ENCODE peak calls at places on chromosomes 6 and 20, in six cellular contexts. T, Y, W, A, E and K are unnamed samples.

GRCh38 chr20:53736757-53737403 is 143.2 kb upstream of the ZNF217 start:
- DNase-seq in Y (no peak), A (no peak), E (peak; percentile 79), T (no peak), W (no peak), K (peak; percentile 30)

GRCh38 chr6:73240730-73241129 is 15.4 kb upstream of the KHDC1L start:
- DNase-seq in Y (no peak), T (no peak), W (no peak), E (no peak), A (no peak), K (no peak)

GRCh38 chr6:166307082-166307980 is 861 bp downstream of the PRR18 start:
- DNase-seq in A (no peak), W (no peak), E (no peak), Y (no peak), T (peak; percentile 84), K (peak; percentile 55)

GRCh38 chr6:130965657-130966056 is 97.4 kb downstream of the EPB41L2 start:
- DNase-seq in E (no peak), T (no peak), Y (no peak), W (no peak), A (no peak), K (no peak)

GRCh38 chr6:41053056-41053455 is at the start of gene APOBEC2:
- DNase-seq in T (no peak), E (no peak), W (no peak), Y (no peak), A (no peak), K (no peak)

GRCh38 chr6:82144852-82145332 is 102.7 kb downstream of the IBTK start:
- DNase-seq in W (peak; percentile 4), E (no peak), Y (peak; percentile 56), A (no peak), T (no peak), K (no peak)

GRCh38 chr6:44563397-44563796 is 175.9 kb downstream of the CDC5L start:
- DNase-seq in E (no peak), T (no peak), W (no peak), A (no peak), Y (peak; percentile 28), K (no peak)

GRCh38 chr6:28537509-28538140 is 11.9 kb downstream of the GPX5 start:
- DNase-seq in A (no peak), W (peak; percentile 43), T (peak; percentile 76), Y (no peak), E (peak; percentile 32), K (no peak)

GRCh38 chr6:135053433-135053832 is 1.2 kb downstream of the HBS1L start:
- DNase-seq in A (no peak), W (peak; percentile 44), T (no peak), Y (no peak), E (no peak), K (no peak)

GRCh38 chr20:23937303-23938117 is 51.1 kb downstream of the GGTLC1 start:
- DNase-seq in E (peak; percentile 3), Y (peak; percentile 52), T (peak; percentile 66), A (no peak), W (peak; percentile 30), K (no peak)

GRCh38 chr20:12156252-12156651 is 238.6 kb downstream of the BTBD3 start:
- DNase-seq in A (no peak), E (no peak), W (no peak), Y (no peak), T (no peak), K (no peak)

GRCh38 chr6:57313009-57313408 is 4.4 kb upstream of the PRIM2 start:
- DNase-seq in T (no peak), Y (no peak), A (no peak), W (no peak), E (no peak), K (no peak)

GRCh38 chr6:121033091-121033490 is 301.2 kb downstream of the TBC1D32 start:
- DNase-seq in E (no peak), W (no peak), A (no peak), Y (no peak), T (no peak), K (no peak)

GRCh38 chr6:97669191-97669651 is 386.2 kb upstream of the MMS22L start:
- DNase-seq in T (peak; percentile 47), W (no peak), Y (no peak), E (peak; percentile 74), A (peak; percentile 13), K (peak; percentile 10)

GRCh38 chr6:26043389-26044139 is 43.7 kb upstream of the HFE start:
- DNase-seq in Y (peak; percentile 99), E (peak; percentile 96), W (no peak), A (no peak), T (no peak), K (no peak)

GRCh38 chr6:52512199-52512598 is 64.7 kb downstream of the TRAM2 start:
- DNase-seq in E (no peak), Y (no peak), W (peak; percentile 65), T (no peak), A (no peak), K (no peak)

GRCh38 chr6:135906542-135906941 is 55.0 kb downstream of the PDE7B start:
- DNase-seq in W (no peak), T (no peak), E (no peak), Y (no peak), A (no peak), K (no peak)

GRCh38 chr6:111603648-111604047 is 2.0 kb downstream of the TRAF3IP2 start:
- DNase-seq in T (no peak), E (no peak), Y (no peak), W (peak; percentile 22), A (no peak), K (no peak)

GRCh38 chr6:37260063-37260843 is 2.3 kb upstream of the TMEM217 start:
- DNase-seq in E (no peak), W (no peak), A (no peak), Y (no peak), T (no peak), K (no peak)

GRCh38 chr6:125812394-125813231 is 21.9 kb downstream of the NCOA7 start:
- DNase-seq in Y (no peak), E (no peak), T (no peak), A (no peak), W (peak; percentile 82), K (no peak)

GRCh38 chr6:137001287-137001976 is 43.3 kb downstream of the IL20RA start:
- DNase-seq in E (no peak), T (peak; percentile 62), W (no peak), A (no peak), Y (peak; percentile 85), K (no peak)

GRCh38 chr6:133288662-133289061 is 47.5 kb downstream of the EYA4 start:
- DNase-seq in A (no peak), T (no peak), E (no peak), Y (no peak), W (no peak), K (no peak)

GRCh38 chr20:21183722-21184121 is 57.8 kb downstream of the KIZ start:
- DNase-seq in W (no peak), A (no peak), T (no peak), E (no peak), Y (no peak), K (no peak)

GRCh38 chr6:27209167-27209566 is 38.3 kb upstream of the PRSS16 start:
- DNase-seq in Y (no peak), W (no peak), A (no peak), T (no peak), E (no peak), K (no peak)

GRCh38 chr6:36679043-36679821 is 718 bp downstream of the CDKN1A start:
- DNase-seq in A (no peak), E (no peak), T (peak; percentile 75), W (peak; percentile 75), Y (peak; percentile 50), K (no peak)

DNA sequence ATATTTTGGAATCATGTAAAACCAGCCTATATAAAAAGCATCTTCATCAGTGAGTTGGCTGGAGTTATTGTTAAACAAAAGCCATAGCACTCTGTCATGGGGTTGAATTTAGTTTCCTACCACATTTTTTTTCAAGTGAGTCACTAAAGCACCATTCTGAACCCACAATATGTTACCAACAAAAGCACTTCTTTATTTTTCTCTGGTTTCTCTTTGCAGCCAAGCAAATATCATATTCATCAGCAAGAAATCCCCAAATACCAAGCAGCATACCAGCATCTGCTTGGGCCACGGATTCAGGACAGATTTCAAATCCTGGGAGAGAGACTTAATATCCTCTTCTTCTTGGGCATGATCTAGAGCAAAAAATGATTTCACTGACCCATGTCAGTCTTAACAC is 441.4 kb downstream of the BCKDHB start:
- DNase-seq in A (no peak), Y (no peak), W (no peak), T (no peak), E (no peak), K (no peak)
- TF ChIP-seq TAF1 in A (no peak), Y (no peak), W (no peak), T (no peak), E (no peak), K (no peak)

GRCh38 chr6:156720739-156721714 is 56.2 kb upstream of the ARID1B start:
- DNase-seq in T (peak; percentile 65), E (peak; percentile 76), A (no peak), Y (peak; percentile 24), W (no peak), K (no peak)
- TF ChIP-seq POLR2A in T (no peak), E (no peak), A (no peak), Y (no peak), W (no peak), K (peak; percentile 9)

DNA sequence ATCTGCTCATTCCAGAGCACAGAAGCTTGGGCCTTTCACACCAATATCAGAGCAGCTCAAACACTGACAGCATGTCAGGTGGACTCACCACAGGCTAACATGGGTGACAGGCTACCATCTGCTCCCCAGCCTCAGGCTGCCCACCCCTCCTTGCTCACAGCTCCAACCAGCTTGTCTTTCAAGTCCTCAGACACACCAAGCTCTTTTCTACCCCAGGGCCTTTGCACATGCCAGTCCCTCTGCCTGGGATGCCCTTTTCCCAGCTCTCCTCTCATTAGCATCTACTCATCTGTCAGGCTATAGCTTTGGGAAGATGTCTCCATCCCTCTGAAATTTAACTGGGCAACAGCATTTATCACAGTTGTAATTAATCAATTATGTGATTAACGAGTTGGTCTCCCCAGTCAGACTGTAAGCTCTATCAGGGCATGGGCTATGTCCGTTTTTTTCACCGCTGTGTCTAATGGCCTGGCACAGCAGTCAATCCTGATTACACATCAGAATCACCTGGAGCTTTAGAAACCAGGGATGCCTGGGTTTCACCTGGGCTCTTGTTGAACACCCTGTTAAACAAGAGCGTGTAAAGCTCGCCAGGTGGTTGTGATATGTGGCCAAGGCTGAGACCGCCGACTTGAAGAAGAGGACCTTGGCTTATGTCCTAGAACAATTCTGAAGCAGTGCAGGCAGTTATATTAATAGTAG is 88.9 kb upstream of the MRPS10 start:
- DNase-seq in T (no peak), Y (no peak), W (no peak), E (no peak), A (no peak), K (no peak)
- TF ChIP-seq TAF1 in T (no peak), Y (no peak), W (no peak), E (no peak), A (no peak), K (no peak)

GRCh38 chr6:14270142-14270893 is 152.7 kb downstream of the CD83 start:
- DNase-seq in A (no peak), E (no peak), W (no peak), Y (no peak), T (peak; percentile 14), K (no peak)

GRCh38 chr6:14273196-14273595 is 155.6 kb downstream of the CD83 start:
- DNase-seq in Y (no peak), E (no peak), A (no peak), W (no peak), T (peak; percentile 63), K (no peak)

GRCh38 chr6:14272111-14273085 is 154.8 kb downstream of the CD83 start:
- DNase-seq in W (no peak), T (peak; percentile 30), Y (no peak), A (no peak), E (no peak), K (no peak)

GRCh38 chr6:14269434-14269833 is 151.9 kb downstream of the CD83 start:
- DNase-seq in T (peak; percentile 16), Y (no peak), A (no peak), W (no peak), E (no peak), K (no peak)

GRCh38 chr6:14270925-14271791 is 153.6 kb downstream of the CD83 start:
- DNase-seq in E (no peak), Y (no peak), A (no peak), W (peak; percentile 70), T (peak; percentile 32), K (no peak)
- TF ChIP-seq POLR2A in E (no peak), Y (no peak), A (no peak), W (no peak), T (no peak), K (no peak)